ENCODE peak calls at places on chromosome X, in six cellular contexts. I, G, C, Z, W and D are unnamed samples. For H3K4me1, the result is how much of the 10 kb centered on the place peaks cover.

GRCh38 chrX:66200855-66201795 is 37.1 kb downstream of the HEPH start:
- DNase-seq in C (no peak), G (no peak), I (no peak), Z (no peak), W (no peak), D (no peak)

GRCh38 chrX:122244080-122244479 is 940.0 kb upstream of the GRIA3 start:
- DNase-seq in G (no peak), W (no peak), Z (no peak), C (no peak), I (no peak), D (no peak)

GRCh38 chrX:72130762-72131231 is 918 bp downstream of the RTL5 start:
- DNase-seq in Z (peak), W (peak), C (no peak), I (no peak), G (no peak), D (no peak)

GRCh38 chrX:110082156-110082555 is 79.2 kb downstream of the TMEM164 start:
- DNase-seq in C (no peak), I (no peak), G (no peak), Z (no peak), W (no peak), D (no peak)

GRCh38 chrX:45011131-45011530 is 138.1 kb downstream of the KDM6A start:
- DNase-seq in G (no peak), C (no peak), I (no peak), W (no peak), Z (no peak), D (no peak)

GRCh38 chrX:120768681-120769080 is 107.0 kb downstream of the CT47B1 start:
- DNase-seq in G (no peak), C (no peak), Z (no peak), I (no peak), W (no peak), D (no peak)

GRCh38 chrX:114071412-114071811 is 512.5 kb upstream of the HTR2C start:
- DNase-seq in C (no peak), Z (no peak), G (no peak), I (peak), W (no peak), D (no peak)

GRCh38 chrX:48794993-48795501 is 6.8 kb upstream of the HDAC6 start:
- DNase-seq in G (no peak), I (peak), W (no peak), C (no peak), Z (no peak), D (no peak)

GRCh38 chrX:77436682-77437081 is 10.5 kb upstream of the FGF16 start:
- DNase-seq in I (no peak), G (no peak), Z (no peak), W (no peak), C (no peak), D (no peak)

GRCh38 chrX:29690061-29690460 is 525.3 kb upstream of the MAGEB2 start:
- DNase-seq in I (no peak), Z (no peak), W (no peak), C (no peak), G (no peak), D (no peak)

GRCh38 chrX:79161655-79162054 is 17.2 kb downstream of the GPR174 start:
- DNase-seq in C (no peak), I (no peak), G (no peak), Z (no peak), W (no peak), D (no peak)

GRCh38 chrX:130623508-130623907 is 221.7 kb downstream of the RBMX2 start:
- DNase-seq in C (no peak), Z (no peak), I (no peak), W (no peak), G (no peak), D (no peak)

GRCh38 chrX:140572724-140573123 is 67.9 kb upstream of the SOX3 start:
- DNase-seq in W (no peak), I (no peak), Z (no peak), C (no peak), G (peak), D (no peak)

GRCh38 chrX:70089575-70090297 is 27.5 kb downstream of the OTUD6A start:
- DNase-seq in G (no peak), C (no peak), W (no peak), Z (no peak), I (no peak), D (no peak)

GRCh38 chrX:72304877-72305276 is 837 bp downstream of the CITED1 start:
- DNase-seq in C (no peak), G (peak), Z (no peak), I (no peak), W (no peak), D (no peak)

GRCh38 chrX:154739952-154740351 is 10.9 kb downstream of the GAB3 start:
- DNase-seq in G (no peak), W (no peak), I (no peak), C (no peak), Z (no peak), D (no peak)

GRCh38 chrX:23898412-23898959 is 9.3 kb downstream of the APOO start:
- DNase-seq in C (no peak), W (no peak), G (no peak), I (no peak), Z (no peak), D (no peak)

GRCh38 chrX:96438803-96439202 is 245.8 kb upstream of the DIAPH2 start:
- DNase-seq in W (no peak), G (no peak), Z (no peak), C (no peak), I (no peak), D (no peak)

GRCh38 chrX:101977091-101977490 is 45.3 kb upstream of the ZMAT1 start:
- DNase-seq in I (no peak), Z (no peak), W (no peak), C (no peak), G (no peak), D (no peak)

GRCh38 chrX:71302461-71303213 is 1.1 kb downstream of the ITGB1BP2 start:
- DNase-seq in C (no peak), Z (no peak), W (no peak), I (no peak), G (no peak), D (no peak)

GRCh38 chrX:40281341-40282005 is 183.7 kb upstream of the BCOR start:
- DNase-seq in Z (no peak), I (no peak), W (no peak), G (no peak), C (no peak), D (no peak)

GRCh38 chrX:85089321-85089840 is 85.7 kb downstream of the APOOL start:
- DNase-seq in Z (no peak), G (no peak), C (no peak), I (no peak), W (no peak), D (no peak)

GRCh38 chrX:82627568-82627967 is 880.5 kb upstream of the POU3F4 start:
- DNase-seq in C (no peak), I (no peak), Z (no peak), W (no peak), G (no peak), D (no peak)

DNA sequence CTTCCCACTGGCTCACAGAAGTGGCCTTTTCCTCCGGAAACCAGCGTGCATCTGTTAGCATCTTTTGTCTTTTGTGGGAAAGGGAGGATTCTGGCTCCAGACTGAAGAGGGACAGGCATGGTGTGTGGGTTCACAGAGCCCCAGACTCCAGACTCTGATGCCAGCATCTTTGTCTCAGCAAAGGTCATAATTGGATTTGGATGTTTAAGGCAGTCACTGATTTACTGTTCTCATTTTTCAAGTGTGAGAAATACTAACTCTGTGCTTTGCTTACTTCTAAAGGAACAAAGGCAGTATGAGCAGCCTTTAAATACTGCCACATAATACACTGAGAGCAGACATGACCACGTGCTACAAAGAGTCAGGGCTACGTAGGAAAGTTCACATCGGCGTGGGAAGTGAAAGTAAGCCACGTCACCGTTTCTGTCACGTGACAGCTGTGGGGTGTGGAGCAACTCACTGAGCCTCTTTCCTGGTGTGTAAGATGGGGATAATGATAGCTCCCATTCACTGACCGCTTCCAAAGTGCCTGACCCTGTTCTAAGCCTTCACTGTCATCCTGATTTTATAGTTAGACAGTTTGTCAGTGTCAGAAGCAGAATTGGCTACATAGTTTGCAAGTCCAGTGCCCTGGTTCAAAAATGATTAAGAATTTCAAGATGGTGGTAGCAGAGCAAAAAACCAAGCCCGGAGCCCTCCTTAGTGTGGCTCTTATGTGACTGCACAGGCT is 24.8 kb upstream of the TMSB4X start:
- DNase-seq in G (no peak), C (peak), Z (peak), I (peak), W (peak), D (peak)
- H3K4me1 ChIP-seq in G (under half), C (under half), Z (under half), I (under half), W (under half), D (under half)

DNA sequence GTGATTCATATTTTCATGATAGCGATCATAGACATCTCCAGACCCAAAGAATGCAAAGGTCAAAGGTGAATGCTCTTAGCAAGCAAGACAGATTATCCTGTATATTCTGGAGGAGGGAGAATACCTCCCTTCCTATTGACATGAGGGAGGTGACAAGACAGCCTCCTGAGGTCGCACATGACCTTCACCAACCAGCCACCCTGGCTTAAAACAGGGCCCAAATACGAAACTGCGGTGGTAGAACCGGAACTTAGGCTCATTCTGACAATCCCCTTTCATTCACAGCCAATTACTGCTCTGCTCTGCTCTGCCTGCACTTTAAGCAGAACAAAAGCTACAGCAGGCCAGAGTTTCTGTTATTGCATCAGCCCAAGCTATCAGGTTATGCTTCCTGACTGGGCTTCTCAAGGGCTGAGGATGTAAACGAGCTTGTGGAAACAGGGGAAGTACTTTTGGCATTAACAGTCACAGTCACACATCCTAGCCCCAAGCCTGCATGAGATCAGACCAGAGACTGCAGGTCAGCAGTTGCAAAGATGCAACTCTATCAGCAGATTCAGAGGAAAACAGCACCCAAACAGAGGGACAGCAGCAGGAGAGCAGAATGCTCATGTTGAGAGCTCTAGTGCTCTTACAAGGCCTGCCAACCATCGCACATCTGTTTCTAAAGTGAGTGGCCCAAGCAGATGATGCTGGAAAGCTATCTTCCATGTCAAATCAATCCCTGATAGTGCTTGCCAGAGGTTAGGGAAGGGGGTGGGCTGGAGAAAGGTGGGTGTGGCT is 51.2 kb upstream of the MAP3K15 start:
- DNase-seq in Z (no peak), C (no peak), W (no peak), I (no peak), G (no peak), D (no peak)
- H3K4me1 ChIP-seq in Z (under half), C (under half), W (under half), I (under half), G (under half), D (under half)

GRCh38 chrX:43357741-43358140 is 298.4 kb upstream of the MAOA start:
- DNase-seq in I (no peak), C (no peak), W (no peak), G (no peak), Z (no peak), D (no peak)
- H3K4me1 ChIP-seq in I (under half), C (under half), W (under half), G (under half), Z (under half), D (under half)

DNA sequence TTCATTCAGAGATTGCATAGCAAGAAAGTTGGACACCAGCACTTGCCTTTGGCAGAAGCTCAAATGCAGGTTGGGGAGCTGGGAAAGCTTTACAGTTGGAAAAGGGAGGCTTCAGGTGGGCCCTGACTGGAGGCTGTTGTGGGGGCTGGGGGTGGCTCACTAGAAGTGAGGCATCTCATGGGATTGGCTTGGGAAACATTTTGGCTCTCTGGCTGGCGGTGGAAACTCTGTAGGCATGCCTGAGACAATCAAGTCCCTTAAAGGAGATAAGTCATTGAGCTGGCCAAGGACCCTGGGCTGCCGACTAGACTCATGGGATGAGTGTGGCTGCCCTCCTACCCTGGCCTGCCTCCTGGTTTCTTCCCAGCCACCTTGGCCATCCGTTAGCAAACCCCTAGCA is 31.4 kb upstream of the STS start:
- DNase-seq in G (no peak), C (no peak), W (no peak), I (no peak), Z (no peak), D (no peak)
- H3K4me1 ChIP-seq in G (under half), C (under half), W (under half), I (under half), Z (under half), D (under half)

GRCh38 chrX:14943963-14944362 is 70.7 kb downstream of the MOSPD2 start:
- DNase-seq in Z (no peak), G (no peak), C (no peak), W (no peak), I (no peak), D (no peak)
- H3K4me1 ChIP-seq in Z (under half), G (under half), C (under half), W (under half), I (under half), D (under half)